ENCODE peak calls at places on chromosomes 5 and 9, in six cellular contexts. One of them, this sample, is unnamed.

GRCh38 chr5:97041239-97041638 is 101.2 kb downstream of the LIX1 start:
- DNase-seq in PC-3: no peak
- DNase-seq in effector memory CD8-positive, alpha-beta T cell: no peak
- DNase-seq in iPS-NIHi11: no peak
- DNase-seq in activated CD4-positive, alpha-beta memory T cell treated with anti-CD3 and anti-CD28 coated beads for 36 hours: no peak
- DNase-seq in NCI-H1092 treated with DMSO at 0.1 percent for 48 hours: no peak
- DNase-seq in this sample: no peak

GRCh38 chr9:93122721-93123221 is 11.3 kb downstream of the NINJ1 start:
- DNase-seq in PC-3: no peak
- DNase-seq in effector memory CD8-positive, alpha-beta T cell: no peak
- DNase-seq in iPS-NIHi11: peak
- DNase-seq in activated CD4-positive, alpha-beta memory T cell treated with anti-CD3 and anti-CD28 coated beads for 36 hours: no peak
- DNase-seq in NCI-H1092 treated with DMSO at 0.1 percent for 48 hours: peak
- DNase-seq in this sample: no peak

GRCh38 chr5:82855893-82856292 is 221.3 kb downstream of the TMEM167A start:
- DNase-seq in PC-3: no peak
- DNase-seq in effector memory CD8-positive, alpha-beta T cell: no peak
- DNase-seq in iPS-NIHi11: no peak
- DNase-seq in activated CD4-positive, alpha-beta memory T cell treated with anti-CD3 and anti-CD28 coated beads for 36 hours: no peak
- DNase-seq in NCI-H1092 treated with DMSO at 0.1 percent for 48 hours: no peak
- DNase-seq in this sample: no peak

GRCh38 chr9:115981011-115981410 is 172.6 kb upstream of the PAPPA start:
- DNase-seq in PC-3: no peak
- DNase-seq in effector memory CD8-positive, alpha-beta T cell: no peak
- DNase-seq in iPS-NIHi11: no peak
- DNase-seq in activated CD4-positive, alpha-beta memory T cell treated with anti-CD3 and anti-CD28 coated beads for 36 hours: no peak
- DNase-seq in NCI-H1092 treated with DMSO at 0.1 percent for 48 hours: no peak
- DNase-seq in this sample: no peak

GRCh38 chr5:177133845-177134652 is 476 bp downstream of the NSD1 start:
- DNase-seq in PC-3: peak
- DNase-seq in effector memory CD8-positive, alpha-beta T cell: peak
- DNase-seq in iPS-NIHi11: peak
- DNase-seq in activated CD4-positive, alpha-beta memory T cell treated with anti-CD3 and anti-CD28 coated beads for 36 hours: peak
- DNase-seq in NCI-H1092 treated with DMSO at 0.1 percent for 48 hours: peak
- DNase-seq in this sample: peak

GRCh38 chr5:35313296-35313695 is 83.0 kb upstream of the PRLR start:
- DNase-seq in PC-3: peak
- DNase-seq in effector memory CD8-positive, alpha-beta T cell: no peak
- DNase-seq in iPS-NIHi11: no peak
- DNase-seq in activated CD4-positive, alpha-beta memory T cell treated with anti-CD3 and anti-CD28 coated beads for 36 hours: no peak
- DNase-seq in NCI-H1092 treated with DMSO at 0.1 percent for 48 hours: no peak
- DNase-seq in this sample: no peak

GRCh38 chr9:71793386-71794105 is 25.2 kb upstream of the CEMIP2 start:
- DNase-seq in PC-3: peak
- DNase-seq in effector memory CD8-positive, alpha-beta T cell: no peak
- DNase-seq in iPS-NIHi11: peak
- DNase-seq in activated CD4-positive, alpha-beta memory T cell treated with anti-CD3 and anti-CD28 coated beads for 36 hours: no peak
- DNase-seq in NCI-H1092 treated with DMSO at 0.1 percent for 48 hours: no peak
- DNase-seq in this sample: no peak

GRCh38 chr9:71795097-71795807 is 26.9 kb upstream of the CEMIP2 start:
- DNase-seq in PC-3: no peak
- DNase-seq in effector memory CD8-positive, alpha-beta T cell: no peak
- DNase-seq in iPS-NIHi11: no peak
- DNase-seq in activated CD4-positive, alpha-beta memory T cell treated with anti-CD3 and anti-CD28 coated beads for 36 hours: no peak
- DNase-seq in NCI-H1092 treated with DMSO at 0.1 percent for 48 hours: no peak
- DNase-seq in this sample: no peak

GRCh38 chr5:135834639-135835529 is at the start of gene SLC25A48:
- DNase-seq in PC-3: no peak
- DNase-seq in effector memory CD8-positive, alpha-beta T cell: no peak
- DNase-seq in iPS-NIHi11: peak
- DNase-seq in activated CD4-positive, alpha-beta memory T cell treated with anti-CD3 and anti-CD28 coated beads for 36 hours: peak
- DNase-seq in NCI-H1092 treated with DMSO at 0.1 percent for 48 hours: peak
- DNase-seq in this sample: no peak

GRCh38 chr9:21677387-21677786 is 125.0 kb upstream of the MTAP start:
- DNase-seq in PC-3: no peak
- DNase-seq in effector memory CD8-positive, alpha-beta T cell: no peak
- DNase-seq in iPS-NIHi11: no peak
- DNase-seq in activated CD4-positive, alpha-beta memory T cell treated with anti-CD3 and anti-CD28 coated beads for 36 hours: no peak
- DNase-seq in NCI-H1092 treated with DMSO at 0.1 percent for 48 hours: no peak
- DNase-seq in this sample: no peak

GRCh38 chr9:17481565-17481964 is 97.3 kb upstream of the SH3GL2 start:
- DNase-seq in PC-3: no peak
- DNase-seq in effector memory CD8-positive, alpha-beta T cell: no peak
- DNase-seq in iPS-NIHi11: peak
- DNase-seq in activated CD4-positive, alpha-beta memory T cell treated with anti-CD3 and anti-CD28 coated beads for 36 hours: no peak
- DNase-seq in NCI-H1092 treated with DMSO at 0.1 percent for 48 hours: no peak
- DNase-seq in this sample: no peak

GRCh38 chr9:126519660-126520425 is 93.9 kb upstream of the LMX1B start:
- DNase-seq in PC-3: peak
- DNase-seq in effector memory CD8-positive, alpha-beta T cell: peak
- DNase-seq in iPS-NIHi11: no peak
- DNase-seq in activated CD4-positive, alpha-beta memory T cell treated with anti-CD3 and anti-CD28 coated beads for 36 hours: peak
- DNase-seq in NCI-H1092 treated with DMSO at 0.1 percent for 48 hours: no peak
- DNase-seq in this sample: no peak

GRCh38 chr5:64612349-64612961 is 77.8 kb upstream of the SHISAL2B start:
- DNase-seq in PC-3: peak
- DNase-seq in effector memory CD8-positive, alpha-beta T cell: no peak
- DNase-seq in iPS-NIHi11: peak
- DNase-seq in activated CD4-positive, alpha-beta memory T cell treated with anti-CD3 and anti-CD28 coated beads for 36 hours: no peak
- DNase-seq in NCI-H1092 treated with DMSO at 0.1 percent for 48 hours: peak
- DNase-seq in this sample: no peak

GRCh38 chr9:92609142-92609500 is 60.8 kb downstream of the IPPK start:
- DNase-seq in PC-3: no peak
- DNase-seq in effector memory CD8-positive, alpha-beta T cell: no peak
- DNase-seq in iPS-NIHi11: peak
- DNase-seq in activated CD4-positive, alpha-beta memory T cell treated with anti-CD3 and anti-CD28 coated beads for 36 hours: no peak
- DNase-seq in NCI-H1092 treated with DMSO at 0.1 percent for 48 hours: peak
- DNase-seq in this sample: no peak

GRCh38 chr9:129630967-129631672 is 5.2 kb downstream of the NTMT1 start:
- DNase-seq in PC-3: no peak
- DNase-seq in effector memory CD8-positive, alpha-beta T cell: no peak
- DNase-seq in iPS-NIHi11: no peak
- DNase-seq in activated CD4-positive, alpha-beta memory T cell treated with anti-CD3 and anti-CD28 coated beads for 36 hours: peak
- DNase-seq in NCI-H1092 treated with DMSO at 0.1 percent for 48 hours: no peak
- DNase-seq in this sample: no peak

GRCh38 chr9:107024193-107024592 is 161.2 kb downstream of the ZNF462 start:
- DNase-seq in PC-3: no peak
- DNase-seq in effector memory CD8-positive, alpha-beta T cell: no peak
- DNase-seq in iPS-NIHi11: no peak
- DNase-seq in activated CD4-positive, alpha-beta memory T cell treated with anti-CD3 and anti-CD28 coated beads for 36 hours: no peak
- DNase-seq in NCI-H1092 treated with DMSO at 0.1 percent for 48 hours: no peak
- DNase-seq in this sample: no peak

GRCh38 chr9:34114436-34114835 is 12.1 kb downstream of the DCAF12 start:
- DNase-seq in PC-3: no peak
- DNase-seq in effector memory CD8-positive, alpha-beta T cell: no peak
- DNase-seq in iPS-NIHi11: no peak
- DNase-seq in activated CD4-positive, alpha-beta memory T cell treated with anti-CD3 and anti-CD28 coated beads for 36 hours: no peak
- DNase-seq in NCI-H1092 treated with DMSO at 0.1 percent for 48 hours: peak
- DNase-seq in this sample: no peak

GRCh38 chr5:119454171-119454570 is 1.9 kb downstream of the HSD17B4 start:
- DNase-seq in PC-3: no peak
- DNase-seq in effector memory CD8-positive, alpha-beta T cell: no peak
- DNase-seq in iPS-NIHi11: no peak
- DNase-seq in activated CD4-positive, alpha-beta memory T cell treated with anti-CD3 and anti-CD28 coated beads for 36 hours: no peak
- DNase-seq in NCI-H1092 treated with DMSO at 0.1 percent for 48 hours: no peak
- DNase-seq in this sample: no peak

GRCh38 chr5:143182901-143183820 is 220.3 kb downstream of the NR3C1 start:
- DNase-seq in PC-3: no peak
- DNase-seq in effector memory CD8-positive, alpha-beta T cell: no peak
- DNase-seq in iPS-NIHi11: no peak
- DNase-seq in activated CD4-positive, alpha-beta memory T cell treated with anti-CD3 and anti-CD28 coated beads for 36 hours: peak
- DNase-seq in NCI-H1092 treated with DMSO at 0.1 percent for 48 hours: peak
- DNase-seq in this sample: no peak

GRCh38 chr9:25421560-25421959 is 256.7 kb downstream of the TUSC1 start:
- DNase-seq in PC-3: no peak
- DNase-seq in effector memory CD8-positive, alpha-beta T cell: no peak
- DNase-seq in iPS-NIHi11: no peak
- DNase-seq in activated CD4-positive, alpha-beta memory T cell treated with anti-CD3 and anti-CD28 coated beads for 36 hours: no peak
- DNase-seq in NCI-H1092 treated with DMSO at 0.1 percent for 48 hours: no peak
- DNase-seq in this sample: no peak

GRCh38 chr5:106019271-106019670 is 1651.5 kb downstream of the EFNA5 start:
- DNase-seq in PC-3: peak
- DNase-seq in effector memory CD8-positive, alpha-beta T cell: no peak
- DNase-seq in iPS-NIHi11: no peak
- DNase-seq in activated CD4-positive, alpha-beta memory T cell treated with anti-CD3 and anti-CD28 coated beads for 36 hours: no peak
- DNase-seq in NCI-H1092 treated with DMSO at 0.1 percent for 48 hours: peak
- DNase-seq in this sample: no peak

GRCh38 chr5:175343292-175343691 is 100.7 kb downstream of the DRD1 start:
- DNase-seq in PC-3: no peak
- DNase-seq in effector memory CD8-positive, alpha-beta T cell: no peak
- DNase-seq in iPS-NIHi11: no peak
- DNase-seq in activated CD4-positive, alpha-beta memory T cell treated with anti-CD3 and anti-CD28 coated beads for 36 hours: no peak
- DNase-seq in NCI-H1092 treated with DMSO at 0.1 percent for 48 hours: no peak
- DNase-seq in this sample: no peak

GRCh38 chr5:76332620-76333170 is 70.4 kb upstream of the IQGAP2 start:
- DNase-seq in PC-3: no peak
- DNase-seq in effector memory CD8-positive, alpha-beta T cell: no peak
- DNase-seq in iPS-NIHi11: no peak
- DNase-seq in activated CD4-positive, alpha-beta memory T cell treated with anti-CD3 and anti-CD28 coated beads for 36 hours: peak
- DNase-seq in NCI-H1092 treated with DMSO at 0.1 percent for 48 hours: no peak
- DNase-seq in this sample: no peak

GRCh38 chr9:90300901-90301688 is 341.5 kb downstream of the DIRAS2 start:
- DNase-seq in PC-3: peak
- DNase-seq in effector memory CD8-positive, alpha-beta T cell: no peak
- DNase-seq in iPS-NIHi11: peak
- DNase-seq in activated CD4-positive, alpha-beta memory T cell treated with anti-CD3 and anti-CD28 coated beads for 36 hours: no peak
- DNase-seq in NCI-H1092 treated with DMSO at 0.1 percent for 48 hours: no peak
- DNase-seq in this sample: no peak

GRCh38 chr5:93395010-93395409 is 186.0 kb downstream of the NR2F1-AS1 start:
- DNase-seq in PC-3: no peak
- DNase-seq in effector memory CD8-positive, alpha-beta T cell: no peak
- DNase-seq in iPS-NIHi11: no peak
- DNase-seq in activated CD4-positive, alpha-beta memory T cell treated with anti-CD3 and anti-CD28 coated beads for 36 hours: no peak
- DNase-seq in NCI-H1092 treated with DMSO at 0.1 percent for 48 hours: no peak
- DNase-seq in this sample: no peak

GRCh38 chr9:77851862-77852602 is 179.6 kb downstream of the GNAQ start:
- DNase-seq in PC-3: no peak
- DNase-seq in effector memory CD8-positive, alpha-beta T cell: no peak
- DNase-seq in iPS-NIHi11: no peak
- DNase-seq in activated CD4-positive, alpha-beta memory T cell treated with anti-CD3 and anti-CD28 coated beads for 36 hours: no peak
- DNase-seq in NCI-H1092 treated with DMSO at 0.1 percent for 48 hours: peak
- DNase-seq in this sample: no peak

GRCh38 chr9:107046692-107047091 is 183.7 kb downstream of the ZNF462 start:
- DNase-seq in PC-3: no peak
- DNase-seq in effector memory CD8-positive, alpha-beta T cell: no peak
- DNase-seq in iPS-NIHi11: no peak
- DNase-seq in activated CD4-positive, alpha-beta memory T cell treated with anti-CD3 and anti-CD28 coated beads for 36 hours: no peak
- DNase-seq in NCI-H1092 treated with DMSO at 0.1 percent for 48 hours: no peak
- DNase-seq in this sample: no peak

GRCh38 chr5:43674536-43674935 is 71.6 kb downstream of the NNT start:
- DNase-seq in PC-3: no peak
- DNase-seq in effector memory CD8-positive, alpha-beta T cell: no peak
- DNase-seq in iPS-NIHi11: no peak
- DNase-seq in activated CD4-positive, alpha-beta memory T cell treated with anti-CD3 and anti-CD28 coated beads for 36 hours: no peak
- DNase-seq in NCI-H1092 treated with DMSO at 0.1 percent for 48 hours: no peak
- DNase-seq in this sample: no peak

GRCh38 chr5:41156739-41157138 is 56.6 kb downstream of the C6 start:
- DNase-seq in PC-3: peak
- DNase-seq in effector memory CD8-positive, alpha-beta T cell: no peak
- DNase-seq in iPS-NIHi11: no peak
- DNase-seq in activated CD4-positive, alpha-beta memory T cell treated with anti-CD3 and anti-CD28 coated beads for 36 hours: no peak
- DNase-seq in NCI-H1092 treated with DMSO at 0.1 percent for 48 hours: no peak
- DNase-seq in this sample: no peak

GRCh38 chr9:137054932-137055384 is 1.1 kb upstream of the ENTPD2 start:
- DNase-seq in PC-3: no peak
- DNase-seq in effector memory CD8-positive, alpha-beta T cell: no peak
- DNase-seq in iPS-NIHi11: no peak
- DNase-seq in activated CD4-positive, alpha-beta memory T cell treated with anti-CD3 and anti-CD28 coated beads for 36 hours: no peak
- DNase-seq in NCI-H1092 treated with DMSO at 0.1 percent for 48 hours: no peak
- DNase-seq in this sample: no peak

This sample was measured in activated gamma-delta T cell treated with Interleukin-2 at 50 U/mL for 16 hours.